ENCODE peak calls at places on chromosome 19, in six cellular contexts. M is astrocyte; Y is CD8-positive, alpha-beta memory T cell; O is amygdala; R is GM04504; W is LoVo. L is an unnamed sample.

GRCh38 chr19:49116544-49116943 is 2.4 kb downstream of the LIN7B start:
- DNase-seq in Y (no peak), O (no peak), W (no peak), R (no peak), M (no peak), L (no peak)

GRCh38 chr19:22831211-22831610 is 880 bp upstream of the ZNF723 start:
- DNase-seq in O (no peak), W (no peak), R (no peak), M (no peak), Y (no peak), L (no peak)

GRCh38 chr19:12660980-12661379 is 5.6 kb downstream of the MAN2B1 start:
- DNase-seq in R (no peak), W (no peak), Y (no peak), M (no peak), O (peak), L (no peak)

GRCh38 chr19:44019498-44019897 is 5.7 kb upstream of the ZNF222 start:
- DNase-seq in O (no peak), Y (no peak), R (no peak), W (no peak), M (no peak), L (no peak)

GRCh38 chr19:36488816-36489138 is 584 bp downstream of the ZNF566 start:
- DNase-seq in O (no peak), M (no peak), Y (no peak), W (no peak), R (no peak), L (no peak)

GRCh38 chr19:17180997-17181702 is 34.0 kb upstream of the USE1 start:
- DNase-seq in Y (no peak), O (no peak), W (no peak), R (no peak), M (no peak), L (no peak)

GRCh38 chr19:44005968-44006367 is 3.2 kb downstream of the ZNF230 start:
- DNase-seq in Y (no peak), W (no peak), O (no peak), R (no peak), M (no peak), L (no peak)

GRCh38 chr19:406121-406711 is 2.7 kb downstream of the C2CD4C start:
- DNase-seq in M (no peak), O (no peak), R (no peak), W (no peak), Y (no peak), L (no peak)

GRCh38 chr19:39470724-39471339 is 9.8 kb upstream of the TIMM50 start:
- DNase-seq in Y (no peak), O (no peak), W (no peak), R (no peak), M (peak), L (no peak)

GRCh38 chr19:652467-653389 is 10.3 kb downstream of the RNF126 start:
- DNase-seq in O (no peak), M (no peak), R (no peak), Y (no peak), W (no peak), L (no peak)

GRCh38 chr19:15439821-15440641 is 9.7 kb downstream of the WIZ start:
- DNase-seq in R (no peak), W (no peak), M (no peak), Y (no peak), O (no peak), L (no peak)

GRCh38 chr19:40090256-40091204 is at the start of gene ZNF780A:
- DNase-seq in Y (peak), R (peak), O (peak), W (peak), M (peak), L (peak)

GRCh38 chr19:21109116-21109515 is 27.1 kb downstream of the ZNF714 start:
- DNase-seq in Y (no peak), O (no peak), M (peak), R (no peak), W (no peak), L (no peak)

GRCh38 chr19:33998739-33999345 is 173.5 kb upstream of the LSM14A start:
- DNase-seq in W (no peak), Y (no peak), R (no peak), O (no peak), M (peak), L (no peak)

GRCh38 chr19:41705393-41706174 is 2.8 kb upstream of the CEACAM5 start:
- DNase-seq in W (peak), O (no peak), M (peak), R (peak), Y (peak), L (no peak)

GRCh38 chr19:15374105-15374651 is 5.4 kb downstream of the AKAP8 start:
- DNase-seq in M (no peak), R (no peak), Y (no peak), W (no peak), O (no peak), L (no peak)

GRCh38 chr19:18831524-18832330 is at the start of gene UPF1:
- DNase-seq in R (peak), M (peak), W (peak), Y (peak), O (peak), L (peak)

GRCh38 chr19:10068205-10068604 is 17.9 kb upstream of the SHFL start:
- DNase-seq in O (no peak), Y (no peak), R (no peak), W (no peak), M (no peak), L (no peak)

GRCh38 chr19:53085496-53085895 is 17.7 kb downstream of the ZNF160 start:
- DNase-seq in M (no peak), W (no peak), Y (no peak), R (no peak), O (no peak), L (no peak)

GRCh38 chr19:42248270-42249148 is 6.1 kb upstream of the GSK3A start:
- DNase-seq in Y (no peak), M (no peak), R (no peak), W (no peak), O (no peak), L (no peak)

GRCh38 chr19:12647490-12648071 is 19.0 kb downstream of the MAN2B1 start:
- DNase-seq in Y (peak), M (no peak), W (peak), R (no peak), O (peak), L (no peak)

GRCh38 chr19:34662919-34663318 is 14.0 kb downstream of the SCGB2B2 start:
- DNase-seq in Y (peak), W (no peak), R (no peak), O (no peak), M (no peak), L (peak)

GRCh38 chr19:1244693-1245451 is 3.3 kb downstream of the ATP5F1D start:
- DNase-seq in Y (no peak), W (no peak), O (no peak), R (no peak), M (no peak), L (no peak)

GRCh38 chr19:3593156-3593555 is 7.9 kb downstream of the GIPC3 start:
- DNase-seq in M (no peak), W (no peak), O (no peak), R (no peak), Y (no peak), L (no peak)

GRCh38 chr19:1481893-1482360 is 2.9 kb upstream of the C19orf25 start:
- DNase-seq in W (no peak), M (no peak), R (no peak), O (no peak), Y (no peak), L (no peak)

GRCh38 chr19:44582581-44583265 is 30.6 kb upstream of the IGSF23 start:
- DNase-seq in W (peak), O (no peak), R (no peak), Y (peak), M (no peak), L (no peak)

GRCh38 chr19:18000981-18001836 is 6.8 kb upstream of the ARRDC2 start:
- DNase-seq in O (peak), M (peak), Y (peak), W (peak), R (peak), L (peak)

GRCh38 chr19:7729211-7729610 is 2.7 kb downstream of the CLEC4G start:
- DNase-seq in W (peak), O (no peak), Y (no peak), R (no peak), M (no peak), L (no peak)

GRCh38 chr19:1847684-1848398 is 442 bp downstream of the REXO1 start:
- DNase-seq in M (no peak), W (peak), R (no peak), Y (no peak), O (no peak), L (no peak)

GRCh38 chr19:10076535-10076934 is 9.6 kb upstream of the SHFL start:
- DNase-seq in R (no peak), M (no peak), O (no peak), Y (no peak), W (no peak), L (no peak)

GRCh38 chr19:2050349-2050990 is 574 bp downstream of the MKNK2 start:
- DNase-seq in R (no peak), O (no peak), W (no peak), M (no peak), Y (no peak), L (no peak)

L was measured in naive thymus-derived CD8-positive, alpha-beta T cell.